ENCODE peak calls at places on chromosomes 11 and 22, in ten cellular contexts. E, P, R, I, L, T, J, Y, K and B are unnamed samples.

GRCh38 chr11:68936358-68936636 is 32.6 kb downstream of the IGHMBP2 start:
- DNase-seq in K (no peak), L (no peak), E (no peak), P (no peak), Y (no peak), I (no peak), T (no peak), J (no peak), R (no peak), B (no peak)

GRCh38 chr11:67463680-67464410 is 5.2 kb downstream of the TMEM134 start:
- DNase-seq in I (no peak), T (peak), E (no peak), K (no peak), R (no peak), Y (no peak), L (no peak), P (no peak), J (no peak), B (peak)

GRCh38 chr11:44351006-44351660 is 41.2 kb upstream of the ALX4 start:
- DNase-seq in P (no peak), E (no peak), Y (no peak), L (peak), R (no peak), J (no peak), K (no peak), I (no peak), T (no peak), B (no peak)

GRCh38 chr11:75143420-75143731 is 7.5 kb upstream of the SLCO2B1 start:
- DNase-seq in K (no peak), I (no peak), L (no peak), R (no peak), J (no peak), P (no peak), Y (no peak), E (no peak), T (no peak), B (no peak)

GRCh38 chr11:12564012-12564411 is 110.2 kb upstream of the TEAD1 start:
- DNase-seq in Y (no peak), E (no peak), J (no peak), P (no peak), K (no peak), T (no peak), I (no peak), R (no peak), L (no peak), B (no peak)

GRCh38 chr22:49829044-49829719 is 1.5 kb upstream of the BRD1 start:
- DNase-seq in Y (no peak), R (no peak), L (no peak), P (no peak), I (no peak), K (no peak), T (no peak), E (no peak), J (no peak), B (no peak)

GRCh38 chr11:1219446-1219835 is 3.4 kb upstream of the MUC5B start:
- DNase-seq in R (no peak), Y (no peak), J (no peak), I (no peak), T (no peak), L (no peak), E (no peak), K (no peak), P (no peak), B (no peak)

GRCh38 chr11:104609297-104609696 is 289.0 kb downstream of the CASP12 start:
- DNase-seq in L (peak), I (peak), R (no peak), E (peak), T (peak), K (peak), J (peak), Y (no peak), P (peak), B (peak)

GRCh38 chr11:104161751-104162450 is 2.0 kb downstream of the PDGFD start:
- DNase-seq in K (peak), E (no peak), Y (no peak), T (no peak), R (no peak), J (no peak), I (no peak), L (no peak), P (no peak), B (no peak)

GRCh38 chr11:78821371-78822306 is 247.0 kb upstream of the NARS2 start:
- DNase-seq in J (peak), R (no peak), L (no peak), E (no peak), K (no peak), T (no peak), P (no peak), Y (no peak), I (no peak), B (no peak)

GRCh38 chr11:76323804-76324203 is 57.1 kb downstream of the THAP12 start:
- DNase-seq in K (no peak), J (no peak), E (no peak), I (no peak), P (no peak), T (no peak), R (no peak), Y (no peak), L (no peak), B (no peak)

GRCh38 chr22:37121887-37122591 is 12.5 kb upstream of the TMPRSS6 start:
- DNase-seq in R (no peak), K (peak), Y (peak), I (peak), T (no peak), J (peak), L (peak), E (no peak), P (peak), B (no peak)

GRCh38 chr22:29166180-29166579 is 39.5 kb upstream of the EMID1 start:
- DNase-seq in E (no peak), P (no peak), L (no peak), I (no peak), R (no peak), K (no peak), T (no peak), J (no peak), Y (no peak), B (no peak)